ENCODE peak calls at places on chromosomes 6 and 20, in six cellular contexts. C, P, Z, N, H and D are unnamed samples.

GRCh38 chr20:63544958-63545516 is 2.5 kb downstream of the SRMS start:
- DNase-seq in Z (peak; percentile 75), C (peak; percentile 97), N (no peak), P (no peak), H (peak; percentile 67), D (no peak)

GRCh38 chr20:36084897-36085617 is 69.5 kb upstream of the EPB41L1 start:
- DNase-seq in C (peak; percentile 69), P (no peak), Z (peak; percentile 82), H (no peak), N (no peak), D (no peak)

GRCh38 chr6:31125586-31126363 is 5.5 kb upstream of the CDSN start:
- DNase-seq in H (no peak), N (no peak), P (no peak), Z (peak; percentile 31), C (peak; percentile 40), D (no peak)

GRCh38 chr6:127483399-127484055 is 24.3 kb upstream of the KIAA0408 start:
- DNase-seq in C (no peak), N (no peak), H (no peak), P (no peak), Z (no peak), D (no peak)

GRCh38 chr20:297925-298754 is 770 bp downstream of the ZCCHC3 start:
- DNase-seq in H (no peak), C (peak; percentile 66), N (peak; percentile 76), Z (peak; percentile 59), P (peak; percentile 67), D (no peak)

GRCh38 chr20:45338121-45339030 is 9.8 kb downstream of the SDC4 start:
- DNase-seq in C (no peak), P (no peak), Z (no peak), H (no peak), N (no peak), D (no peak)

GRCh38 chr6:84897874-84898635 is 133.7 kb upstream of the TBX18 start:
- DNase-seq in Z (peak; percentile 21), N (no peak), P (no peak), H (no peak), C (peak; percentile 67), D (no peak)

GRCh38 chr20:63233924-63234323 is 1.8 kb upstream of the BIRC7 start:
- DNase-seq in H (no peak), P (no peak), N (no peak), C (no peak), Z (no peak), D (no peak)

GRCh38 chr6:126546771-126547170 is 206.9 kb downstream of the CENPW start:
- DNase-seq in H (no peak), C (peak; percentile 10), P (no peak), N (no peak), Z (no peak), D (no peak)

GRCh38 chr6:152146385-152146784 is 338.9 kb downstream of the ESR1 start:
- DNase-seq in Z (no peak), N (no peak), C (no peak), P (no peak), H (no peak), D (no peak)

GRCh38 chr6:43376551-43376981 is 7.1 kb upstream of the ZNF318 start:
- DNase-seq in C (no peak), P (no peak), Z (no peak), N (peak; percentile 87), H (no peak), D (no peak)

GRCh38 chr20:4153251-4153650 is 137.9 kb upstream of the RNF24 start:
- DNase-seq in N (no peak), H (no peak), Z (no peak), P (peak; percentile 61), C (peak; percentile 70), D (no peak)

GRCh38 chr6:12037803-12038202 is 25.7 kb downstream of the HIVEP1 start:
- DNase-seq in N (peak; percentile 32), P (no peak), Z (no peak), H (no peak), C (no peak), D (no peak)

GRCh38 chr20:6045566-6045965 is 8.3 kb downstream of the LRRN4 start:
- DNase-seq in Z (no peak), C (no peak), H (no peak), N (no peak), P (no peak), D (peak; percentile 11)

GRCh38 chr6:82017316-82017715 is 230.2 kb downstream of the IBTK start:
- DNase-seq in N (no peak), Z (peak; percentile 8), P (no peak), C (peak; percentile 72), H (peak; percentile 55), D (no peak)

GRCh38 chr6:88166901-88167624 is 916 bp upstream of the CNR1 start:
- DNase-seq in P (peak; percentile 26), N (peak; percentile 30), Z (no peak), H (no peak), C (no peak), D (no peak)

GRCh38 chr6:24257282-24257681 is 100.6 kb downstream of the DCDC2 start:
- DNase-seq in P (no peak), H (peak; percentile 13), C (peak; percentile 30), N (no peak), Z (no peak), D (no peak)
- TF ChIP-seq CTCF in P (no peak), H (peak; percentile 41), C (peak; percentile 51), N (no peak), Z (no peak), D (no peak)

DNA sequence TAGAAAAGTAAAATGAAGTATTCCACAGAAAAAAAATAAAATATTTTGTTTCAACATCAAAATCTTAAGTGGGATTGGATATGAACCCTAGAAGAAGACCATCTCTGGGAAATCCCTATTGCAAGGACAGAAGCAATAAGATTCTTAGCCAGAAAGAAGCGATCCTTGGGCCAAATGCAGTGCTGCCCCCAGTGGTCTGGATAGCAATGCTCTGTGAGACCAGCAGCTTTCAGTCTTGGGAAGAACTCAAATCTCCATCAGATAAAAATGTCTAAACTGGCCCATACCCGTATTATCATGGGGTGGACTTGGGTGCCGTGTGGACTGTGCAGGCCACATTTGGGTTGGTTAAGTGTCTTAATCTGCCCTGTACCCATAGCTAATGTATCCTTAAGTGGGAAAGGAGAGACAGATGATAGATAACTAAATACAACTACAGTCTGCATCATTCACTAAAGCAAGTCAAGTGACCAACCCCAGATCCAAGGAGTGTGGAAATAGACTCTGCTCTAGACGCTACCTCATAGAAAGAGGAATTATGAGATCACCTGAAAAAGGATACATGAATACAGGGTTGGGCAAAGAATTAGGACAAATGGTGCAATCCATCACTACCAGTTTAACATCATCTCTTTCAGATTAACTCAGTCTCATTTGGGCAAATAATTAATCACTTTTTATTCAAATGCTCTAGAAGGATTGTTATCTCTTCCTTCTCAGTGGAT is 38.9 kb upstream of the SNAP25 start:
- DNase-seq in P (no peak), H (peak; percentile 8), N (no peak), Z (peak; percentile 21), C (peak; percentile 44), D (no peak)
- TF ChIP-seq CTCF in P (no peak), H (peak; percentile 70), N (peak; percentile 24), Z (peak; percentile 44), C (peak; percentile 79), D (peak; percentile 25)

DNA sequence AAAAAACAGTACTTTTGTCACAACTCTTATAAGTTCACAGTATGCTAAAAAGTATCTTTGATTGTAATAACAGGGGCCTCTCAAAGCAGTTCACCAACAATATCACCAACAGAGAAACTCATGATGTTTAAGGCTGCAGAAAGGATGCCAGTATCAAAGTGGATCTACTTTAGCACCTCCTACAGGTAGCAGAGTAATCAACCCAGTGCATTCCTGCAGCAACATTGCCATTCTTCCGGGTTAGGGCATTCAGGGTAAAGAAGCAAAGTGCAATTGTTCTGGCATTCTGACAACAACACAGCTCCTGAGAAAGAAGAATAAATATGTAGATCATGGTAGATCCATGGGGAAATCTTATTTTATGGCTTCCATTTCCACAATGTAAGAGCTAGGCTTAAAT is 7.6 kb upstream of the SLC17A4 start:
- DNase-seq in Z (no peak), H (no peak), N (no peak), C (no peak), P (no peak), D (no peak)
- TF ChIP-seq CTCF in Z (no peak), H (peak; percentile 49), N (no peak), C (peak; percentile 37), P (no peak), D (no peak)

GRCh38 chr6:33702345-33702977 is 9.0 kb downstream of the UQCC2 start:
- DNase-seq in Z (peak; percentile 74), C (peak; percentile 66), N (peak; percentile 67), P (no peak), H (peak; percentile 37), D (no peak)
- TF ChIP-seq CTCF in Z (no peak), C (peak; percentile 68), N (peak; percentile 58), P (no peak), H (peak; percentile 64), D (peak; percentile 73)

GRCh38 chr20:59284470-59284869 is 15.9 kb upstream of the EDN3 start:
- DNase-seq in N (no peak), P (no peak), Z (no peak), C (no peak), H (no peak), D (no peak)
- TF ChIP-seq CTCF in N (no peak), P (no peak), Z (no peak), C (no peak), H (no peak), D (no peak)

GRCh38 chr6:71198908-71199307 is 89.7 kb upstream of the OGFRL1 start:
- DNase-seq in Z (no peak), C (no peak), P (no peak), H (no peak), N (no peak), D (no peak)

GRCh38 chr6:71197770-71198169 is 90.8 kb upstream of the OGFRL1 start:
- DNase-seq in N (no peak), Z (no peak), H (no peak), P (no peak), C (peak; percentile 38), D (no peak)

GRCh38 chr6:71190809-71191208 is 97.8 kb upstream of the OGFRL1 start:
- DNase-seq in C (peak; percentile 58), Z (no peak), P (no peak), H (no peak), N (peak; percentile 12), D (no peak)

GRCh38 chr6:71197267-71197666 is 91.3 kb upstream of the OGFRL1 start:
- DNase-seq in H (no peak), P (no peak), Z (no peak), C (peak; percentile 64), N (no peak), D (no peak)

DNA sequence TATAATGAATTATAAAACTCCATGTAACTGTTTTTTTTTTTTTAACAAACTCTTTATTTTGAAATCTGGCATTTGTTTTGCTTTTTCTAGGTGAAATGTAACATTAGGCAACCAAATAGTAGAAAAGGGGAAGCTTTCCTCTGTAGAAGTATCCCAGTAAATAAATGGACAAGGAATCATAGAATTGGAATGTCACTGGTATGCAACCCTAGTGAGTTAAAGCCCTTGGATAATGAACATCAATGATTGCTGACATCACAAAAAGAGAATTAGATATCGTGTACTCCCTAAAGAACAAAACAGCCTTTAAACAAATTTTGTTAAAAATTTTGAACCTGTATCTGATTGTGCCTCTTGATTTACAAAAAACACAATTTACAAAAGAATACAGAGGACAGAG is 93.9 kb upstream of the OGFRL1 start:
- DNase-seq in N (no peak), C (peak; percentile 63), P (no peak), Z (peak; percentile 5), H (no peak), D (peak; percentile 39)
- TF ChIP-seq CTCF in N (no peak), C (no peak), P (no peak), Z (no peak), H (no peak), D (no peak)